ENCODE peak calls at places on chromosome 11, in nine cellular contexts. J, R, T, F, K, C, U, B and O are unnamed samples.

GRCh38 chr11:12433571-12434061 is 56.2 kb downstream of the PARVA start:
- DNase-seq in J (no peak), R (peak), T (no peak), F (peak), K (no peak), C (no peak), U (no peak), B (no peak), O (no peak)

GRCh38 chr11:57071829-57072228 is 83.1 kb downstream of the OR5AK2 start:
- DNase-seq in J (no peak), R (no peak), T (no peak), F (peak), K (no peak), C (no peak), U (no peak), B (peak), O (no peak)

GRCh38 chr11:76236092-76237026 is 30.1 kb upstream of the WNT11 start:
- DNase-seq in J (peak), R (no peak), T (no peak), F (peak), K (no peak), C (peak), U (no peak), B (peak), O (peak)

GRCh38 chr11:134439181-134439580 is 27.1 kb upstream of the B3GAT1 start:
- DNase-seq in J (no peak), R (no peak), T (no peak), F (no peak), K (no peak), C (no peak), U (no peak), B (no peak), O (no peak)

GRCh38 chr11:124934862-124935547 is 842 bp downstream of the HEPACAM start:
- DNase-seq in J (no peak), R (peak), T (no peak), F (peak), K (no peak), C (no peak), U (no peak), B (peak), O (no peak)

GRCh38 chr11:120331301-120331966 is 4.8 kb upstream of the ARHGEF12 start:
- DNase-seq in J (peak), R (peak), T (no peak), F (peak), K (no peak), C (no peak), U (no peak), B (peak), O (no peak)

GRCh38 chr11:104583857-104584256 is 314.4 kb downstream of the CASP12 start:
- DNase-seq in J (no peak), R (no peak), T (no peak), F (no peak), K (no peak), C (no peak), U (no peak), B (no peak), O (no peak)

GRCh38 chr11:113781682-113782081 is 2.1 kb downstream of the CLDN25 start:
- DNase-seq in J (peak), R (no peak), T (no peak), F (no peak), K (no peak), C (no peak), U (no peak), B (peak), O (no peak)

GRCh38 chr11:121199516-121199915 is 93.1 kb upstream of the SC5D start:
- DNase-seq in J (no peak), R (no peak), T (no peak), F (no peak), K (no peak), C (no peak), U (no peak), B (no peak), O (no peak)

GRCh38 chr11:64536396-64536935 is 54.6 kb upstream of the SLC22A12 start:
- DNase-seq in J (no peak), R (no peak), T (no peak), F (peak), K (no peak), C (no peak), U (peak), B (no peak), O (peak)

GRCh38 chr11:106231591-106231990 is 154.1 kb downstream of the AASDHPPT start:
- DNase-seq in J (no peak), R (no peak), T (no peak), F (peak), K (no peak), C (peak), U (no peak), B (no peak), O (no peak)

GRCh38 chr11:9859491-9860305 is 195.8 kb downstream of the SWAP70 start:
- DNase-seq in J (no peak), R (peak), T (no peak), F (peak), K (no peak), C (peak), U (no peak), B (no peak), O (peak)

GRCh38 chr11:16945671-16946469 is 68.3 kb downstream of the PLEKHA7 start:
- DNase-seq in J (peak), R (peak), T (peak), F (peak), K (no peak), C (peak), U (peak), B (peak), O (peak)

GRCh38 chr11:65316979-65317786 is 2.5 kb downstream of the CDC42EP2 start:
- DNase-seq in J (peak), R (no peak), T (no peak), F (peak), K (no peak), C (no peak), U (no peak), B (peak), O (no peak)

GRCh38 chr11:59899532-59899931 is 20.9 kb downstream of the OOSP3 start:
- DNase-seq in J (peak), R (no peak), T (no peak), F (no peak), K (no peak), C (peak), U (no peak), B (no peak), O (peak)